ENCODE peak calls at places on chromosome 20, in seven cellular contexts. Q, X, H, F, C, O and V are unnamed samples.

GRCh38 chr20:4962257-4962855 is 39.0 kb downstream of the SLC23A2 start:
- DNase-seq in X (no peak), F (no peak), O (peak; percentile 17), C (no peak), Q (no peak), H (no peak), V (no peak)

GRCh38 chr20:2663887-2664719 is at the start of gene IDH3B:
- DNase-seq in Q (peak; percentile 95), H (peak; percentile 96), F (peak; percentile 94), O (peak; percentile 92), C (peak; percentile 83), X (peak; percentile 95), V (peak; percentile 92)

GRCh38 chr20:53735536-53736050 is 142.0 kb upstream of the ZNF217 start:
- DNase-seq in Q (no peak), O (peak; percentile 37), F (peak; percentile 94), H (peak; percentile 97), C (no peak), X (peak; percentile 96), V (peak; percentile 98)

GRCh38 chr20:46111028-46111835 is 6.9 kb upstream of the CD40 start:
- DNase-seq in X (no peak), H (peak; percentile 12), O (peak; percentile 60), Q (peak; percentile 42), F (no peak), C (no peak), V (no peak)

GRCh38 chr20:37128803-37129202 is 33.0 kb upstream of the RBL1 start:
- DNase-seq in C (no peak), X (no peak), Q (no peak), H (no peak), F (no peak), O (no peak), V (no peak)

GRCh38 chr20:62321978-62322377 is 19.2 kb downstream of the ADRM1 start:
- DNase-seq in F (no peak), H (no peak), O (no peak), X (no peak), C (no peak), Q (no peak), V (no peak)

GRCh38 chr20:36808317-36809257 is 35.0 kb upstream of the DSN1 start:
- DNase-seq in C (peak; percentile 39), H (peak; percentile 85), F (peak; percentile 74), X (peak; percentile 96), O (peak; percentile 46), Q (peak; percentile 42), V (peak; percentile 70)

GRCh38 chr20:10064611-10065010 is 29.8 kb downstream of the ANKEF1 start:
- DNase-seq in X (no peak), H (no peak), Q (no peak), C (no peak), O (no peak), F (no peak), V (peak; percentile 55)

GRCh38 chr20:56826971-56827645 is 198.0 kb downstream of the TFAP2C start:
- DNase-seq in X (peak; percentile 94), H (peak; percentile 96), Q (no peak), C (no peak), F (peak; percentile 45), O (no peak), V (peak; percentile 94)

GRCh38 chr20:34864216-34864615 is 8.4 kb downstream of the GGT7 start:
- DNase-seq in X (no peak), C (no peak), F (no peak), Q (no peak), O (no peak), H (no peak), V (no peak)

GRCh38 chr20:341682-342081 is 5.2 kb upstream of the NRSN2 start:
- DNase-seq in F (peak; percentile 86), O (no peak), C (no peak), Q (no peak), X (peak; percentile 95), H (peak; percentile 70), V (peak; percentile 70)

GRCh38 chr20:56465997-56466396 is 2.4 kb upstream of the RTF2 start:
- DNase-seq in C (no peak), F (no peak), Q (no peak), O (no peak), H (no peak), X (no peak), V (no peak)

GRCh38 chr20:29743101-29743931 is 1514.1 kb upstream of the DEFB115 start:
- DNase-seq in F (no peak), H (no peak), X (no peak), O (no peak), Q (no peak), C (no peak), V (no peak)

GRCh38 chr20:11850901-11851300 is 66.8 kb upstream of the BTBD3 start:
- DNase-seq in H (peak; percentile 52), Q (no peak), C (no peak), O (no peak), F (no peak), X (peak; percentile 92), V (peak; percentile 34)

GRCh38 chr20:46545077-46545826 is 5.2 kb downstream of the OCSTAMP start:
- DNase-seq in X (peak; percentile 27), F (peak; percentile 21), H (no peak), Q (no peak), C (no peak), O (peak; percentile 92), V (peak; percentile 4)

GRCh38 chr20:54438166-54438565 is 37.2 kb upstream of the DOK5 start:
- DNase-seq in O (no peak), C (no peak), H (no peak), Q (no peak), F (no peak), X (no peak), V (no peak)

GRCh38 chr20:63740070-63740500 is 509 bp downstream of the SLC2A4RG start:
- DNase-seq in O (no peak), X (peak; percentile 14), Q (no peak), H (peak; percentile 24), F (peak; percentile 26), C (no peak), V (peak; percentile 48)

GRCh38 chr20:22966787-22967464 is 68.2 kb upstream of the SSTR4 start:
- DNase-seq in C (no peak), F (no peak), O (no peak), X (peak; percentile 75), H (no peak), Q (no peak), V (no peak)

GRCh38 chr20:46229478-46229877 is 78.8 kb downstream of the CDH22 start:
- DNase-seq in O (no peak), X (no peak), F (peak; percentile 13), H (no peak), Q (no peak), C (no peak), V (no peak)

GRCh38 chr20:32021091-32021490 is 10.9 kb downstream of the CCM2L start:
- DNase-seq in F (no peak), Q (no peak), O (no peak), H (no peak), X (no peak), C (no peak), V (peak; percentile 16)

GRCh38 chr20:32019563-32020463 is 9.6 kb downstream of the CCM2L start:
- DNase-seq in F (no peak), O (no peak), C (no peak), H (no peak), Q (no peak), X (no peak), V (no peak)

GRCh38 chr20:32019156-32019510 is 8.9 kb downstream of the CCM2L start:
- DNase-seq in O (no peak), C (no peak), F (no peak), Q (no peak), H (no peak), X (no peak), V (no peak)

GRCh38 chr20:32017711-32018251 is 7.5 kb downstream of the CCM2L start:
- DNase-seq in F (no peak), C (no peak), Q (no peak), X (peak; percentile 71), H (no peak), O (peak; percentile 85), V (no peak)

GRCh38 chr20:32018269-32019155 is 8.3 kb downstream of the CCM2L start:
- DNase-seq in C (peak; percentile 38), Q (peak; percentile 69), F (no peak), O (peak; percentile 61), X (peak; percentile 26), H (no peak), V (no peak)
- TF ChIP-seq CTCF in C (no peak), Q (no peak), F (no peak), O (no peak), X (no peak), H (no peak), V (no peak)

DNA sequence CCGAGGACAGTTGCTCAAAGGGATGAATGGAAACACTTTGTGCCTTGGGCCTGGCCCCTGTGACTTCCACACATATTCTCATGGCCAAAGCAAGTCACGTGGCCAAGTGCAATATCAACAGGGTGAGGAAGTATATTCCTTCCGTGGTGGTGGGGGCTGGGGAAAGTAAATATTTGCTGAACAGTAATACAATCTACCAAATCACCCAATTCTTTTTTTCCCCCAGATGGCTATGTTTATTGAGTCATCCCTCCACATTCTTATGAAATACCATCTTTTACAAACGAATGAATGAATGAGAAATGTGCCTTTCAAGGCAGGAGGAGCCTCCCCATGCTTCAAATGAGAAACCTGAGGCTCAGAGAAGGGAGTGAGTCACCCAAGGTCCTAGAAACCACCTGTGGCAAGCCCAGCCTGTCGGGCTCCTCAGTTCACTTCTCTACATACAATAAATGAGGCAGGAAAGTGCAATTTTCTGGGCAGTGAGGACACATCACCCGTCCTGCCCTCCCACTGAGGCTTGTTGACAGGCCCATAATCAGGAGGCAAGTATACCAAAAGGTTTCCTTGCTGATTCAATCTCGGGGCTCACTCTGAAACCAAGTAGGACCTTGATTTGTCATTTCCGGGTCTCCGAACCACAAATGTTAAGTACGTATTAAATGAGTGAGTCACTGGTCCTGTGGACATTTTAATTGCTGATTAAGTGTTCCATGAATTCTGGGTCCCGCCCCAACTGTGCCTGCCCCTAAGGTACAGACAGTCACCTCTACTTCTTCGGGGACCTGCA is 25.3 kb upstream of the TOP1 start:
- DNase-seq in X (peak; percentile 99), C (peak; percentile 62), F (peak; percentile 97), O (no peak), H (peak; percentile 98), Q (peak; percentile 38), V (peak; percentile 96)
- H3K4me3 ChIP-seq in X (peak overlapping the region; percentile 39), C (no peak overlapping the region), F (peak overlapping the region; percentile 34), O (no peak overlapping the region), H (peak overlapping the region; percentile 42), Q (no peak overlapping the region), V (peak overlapping the region; percentile 52)

DNA sequence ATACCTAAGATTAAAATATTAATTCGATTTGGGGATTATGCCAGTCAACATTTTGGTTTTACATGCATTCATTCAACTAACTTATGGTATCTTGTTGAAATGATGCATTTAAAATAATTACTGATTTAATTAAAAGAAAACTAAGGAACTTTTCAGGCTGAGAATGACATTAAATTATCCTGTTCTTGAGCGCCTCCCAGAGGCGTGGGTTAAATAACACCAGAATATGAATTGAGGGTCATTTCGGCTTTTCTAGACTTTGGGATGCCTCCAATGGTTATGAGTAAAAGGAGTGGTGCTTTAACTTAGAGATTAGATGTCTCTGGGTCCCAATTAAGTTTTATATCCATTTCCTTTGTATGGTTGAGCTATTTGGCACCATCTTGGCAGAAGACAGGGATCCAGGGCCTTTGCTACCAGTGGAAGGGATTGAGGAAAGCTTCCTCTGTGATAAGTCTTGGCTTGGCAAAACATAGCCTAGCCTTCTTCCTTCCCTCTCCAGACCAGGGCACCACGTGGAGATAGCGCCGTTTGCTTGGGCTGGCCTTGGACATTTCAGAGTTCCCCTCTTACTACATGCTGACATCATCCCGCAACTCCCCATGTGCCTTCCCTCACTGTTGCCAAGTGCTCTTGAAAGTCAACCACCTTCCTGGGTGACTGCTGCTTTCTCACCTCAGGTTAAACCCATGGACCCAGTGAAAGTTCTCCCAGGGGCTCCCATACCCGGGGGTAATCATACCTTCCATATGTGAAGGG is 28.7 kb downstream of the GNAS start:
- DNase-seq in Q (no peak), H (no peak), F (no peak), O (no peak), X (no peak), C (no peak), V (no peak)
- TF ChIP-seq CTCF in Q (no peak), H (peak; percentile 23), F (peak; percentile 25), O (peak; percentile 32), X (peak; percentile 18), C (no peak), V (no peak)

GRCh38 chr20:38935285-38935684 is 9.1 kb downstream of the FAM83D start:
- DNase-seq in H (peak; percentile 34), F (peak; percentile 53), X (peak; percentile 55), O (no peak), Q (no peak), C (no peak), V (peak; percentile 25)
- H3K4me3 ChIP-seq in H (no peak overlapping the region), F (no peak overlapping the region), X (no peak overlapping the region), O (no peak overlapping the region), Q (no peak overlapping the region), C (no peak overlapping the region), V (no peak overlapping the region)